ENCODE peak calls at places on chromosomes 4 and X, in four cellular contexts. B is SK-N-SH, Y is GM23338, A is neural progenitor cell. O is an unnamed sample. For H4K20me1, the result is how much of the 10 kb centered on the place peaks cover.

GRCh38 chr4:150131581-150132228 is 53.5 kb downstream of the DCLK2 start:
- DNase-seq in Y (no peak), A (no peak), B (no peak), O (peak)

GRCh38 chr4:97786306-97786920 is 356.9 kb downstream of the STPG2 start:
- DNase-seq in Y (no peak), A (no peak), B (no peak), O (no peak)

GRCh38 chrX:17377795-17378194 is 2.8 kb downstream of the NHS start:
- DNase-seq in Y (no peak), B (no peak), A (peak), O (peak)

GRCh38 chr4:103787057-103787456 is 67.3 kb upstream of the TACR3 start:
- DNase-seq in Y (no peak), A (no peak), B (no peak), O (no peak)

GRCh38 chr4:119493419-119493818 is 135.2 kb downstream of the PDE5A start:
- DNase-seq in B (no peak), A (no peak), Y (no peak), O (peak)

GRCh38 chr4:32858971-32859370 is 2138.8 kb downstream of the PCDH7 start:
- DNase-seq in Y (no peak), A (no peak), B (no peak), O (peak)

GRCh38 chrX:109843963-109844751 is 111.1 kb upstream of the ACSL4 start:
- DNase-seq in A (no peak), Y (no peak), B (no peak), O (peak)

GRCh38 chr4:76703123-76703490 is 194.8 kb downstream of the SOWAHB start:
- DNase-seq in B (no peak), Y (no peak), A (no peak), O (peak)

GRCh38 chrX:20531667-20532066 is 265.0 kb upstream of the RPS6KA3 start:
- DNase-seq in B (no peak), Y (no peak), A (no peak), O (peak)

GRCh38 chrX:134013092-134013497 is 27.7 kb upstream of the GPC3 start:
- DNase-seq in Y (no peak), B (no peak), A (no peak), O (peak)

GRCh38 chr4:183011213-183011907 is 87.7 kb upstream of the WWC2 start:
- DNase-seq in Y (no peak), A (no peak), B (no peak), O (peak)

GRCh38 chrX:134144231-134144630 is 92.8 kb upstream of the CCDC160 start:
- DNase-seq in A (peak), B (peak), Y (peak), O (peak)

GRCh38 chr4:71832049-71832448 is 48.2 kb upstream of the GC start:
- DNase-seq in Y (no peak), B (no peak), A (no peak), O (no peak)

GRCh38 chr4:39976945-39977488 is 694 bp downstream of the PDS5A start:
- DNase-seq in Y (peak), B (no peak), A (peak), O (peak)

GRCh38 chrX:150873616-150874015 is 24.9 kb downstream of the CD99L2 start:
- DNase-seq in A (no peak), Y (no peak), B (no peak), O (peak)

GRCh38 chrX:120781416-120781815 is 94.2 kb downstream of the CT47B1 start:
- DNase-seq in A (no peak), Y (no peak), B (no peak), O (peak)

GRCh38 chr4:101730291-101731117 is 60.0 kb upstream of the BANK1 start:
- DNase-seq in B (peak), A (peak), Y (peak), O (peak)

GRCh38 chr4:186204103-186204559 is 12.8 kb downstream of the CYP4V2 start:
- DNase-seq in B (peak), Y (peak), A (no peak), O (no peak)

GRCh38 chrX:119736206-119736764 is 22.1 kb upstream of the SOWAHD start:
- DNase-seq in A (no peak), Y (no peak), B (no peak), O (no peak)

GRCh38 chrX:106898462-106898861 is 4.7 kb downstream of the RIPPLY1 start:
- DNase-seq in B (peak), Y (peak), A (peak), O (peak)

GRCh38 chr4:151204925-151205524 is 71.9 kb upstream of the PRSS48 start:
- DNase-seq in Y (no peak), B (no peak), A (no peak), O (no peak)

GRCh38 chr4:1493540-1494287 is 87.5 kb upstream of the NKX1-1 start:
- DNase-seq in Y (no peak), B (no peak), A (no peak), O (no peak)

GRCh38 chrX:110847334-110847733 is 51.7 kb upstream of the CHRDL1 start:
- DNase-seq in A (peak), B (peak), Y (peak), O (peak)

GRCh38 chr4:74218201-74218600 is 60.3 kb downstream of the MTHFD2L start:
- DNase-seq in A (no peak), B (no peak), Y (no peak), O (no peak)

GRCh38 chr4:7195546-7196282 is 3.4 kb downstream of the SORCS2 start:
- DNase-seq in B (no peak), Y (no peak), A (no peak), O (peak)

GRCh38 chr4:8205749-8206611 is 6.9 kb downstream of the SH3TC1 start:
- DNase-seq in Y (no peak), B (no peak), A (no peak), O (no peak)

GRCh38 chr4:2424581-2424980 is 5.8 kb downstream of the CFAP99 start:
- DNase-seq in Y (no peak), A (peak), B (no peak), O (peak)

GRCh38 chr4:141921293-141921692 is 284.9 kb downstream of the IL15 start:
- DNase-seq in Y (no peak), B (no peak), A (no peak), O (no peak)

GRCh38 chrX:48045410-48046311 is 25.8 kb downstream of the ZNF630 start:
- DNase-seq in A (no peak), B (no peak), Y (no peak), O (peak)

GRCh38 chr4:34974313-34974680 is 1270.0 kb downstream of the ARAP2 start:
- DNase-seq in Y (no peak), B (no peak), A (no peak), O (no peak)

GRCh38 chr4:84685105-84685504 is 102.2 kb downstream of the CDS1 start:
- DNase-seq in Y (no peak), A (no peak), B (no peak), O (no peak)

GRCh38 chr4:32010221-32010620 is 1290.1 kb downstream of the PCDH7 start:
- DNase-seq in A (no peak), Y (no peak), B (no peak), O (no peak)

GRCh38 chrX:40646489-40647306 is 663 bp downstream of the CXorf38 start:
- DNase-seq in Y (peak), B (peak), A (peak), O (peak)

GRCh38 chr4:128782875-128783614 is 26.5 kb upstream of the JADE1 start:
- DNase-seq in Y (no peak), A (no peak), B (no peak), O (peak)

GRCh38 chr4:54676062-54676461 is 18.3 kb downstream of the KIT start:
- DNase-seq in A (no peak), B (no peak), Y (peak), O (no peak)

GRCh38 chr4:138978028-138978585 is 37.5 kb upstream of the NOCT start:
- DNase-seq in A (no peak), B (no peak), Y (peak), O (no peak)

GRCh38 chr4:138977525-138977924 is 38.1 kb upstream of the NOCT start:
- DNase-seq in B (no peak), Y (peak), A (no peak), O (no peak)

GRCh38 chr4:138976526-138976925 is 39.1 kb upstream of the NOCT start:
- DNase-seq in Y (no peak), B (no peak), A (no peak), O (no peak)

GRCh38 chr4:138975225-138975624 is 40.4 kb upstream of the NOCT start:
- DNase-seq in Y (peak), A (no peak), B (no peak), O (no peak)

DNA sequence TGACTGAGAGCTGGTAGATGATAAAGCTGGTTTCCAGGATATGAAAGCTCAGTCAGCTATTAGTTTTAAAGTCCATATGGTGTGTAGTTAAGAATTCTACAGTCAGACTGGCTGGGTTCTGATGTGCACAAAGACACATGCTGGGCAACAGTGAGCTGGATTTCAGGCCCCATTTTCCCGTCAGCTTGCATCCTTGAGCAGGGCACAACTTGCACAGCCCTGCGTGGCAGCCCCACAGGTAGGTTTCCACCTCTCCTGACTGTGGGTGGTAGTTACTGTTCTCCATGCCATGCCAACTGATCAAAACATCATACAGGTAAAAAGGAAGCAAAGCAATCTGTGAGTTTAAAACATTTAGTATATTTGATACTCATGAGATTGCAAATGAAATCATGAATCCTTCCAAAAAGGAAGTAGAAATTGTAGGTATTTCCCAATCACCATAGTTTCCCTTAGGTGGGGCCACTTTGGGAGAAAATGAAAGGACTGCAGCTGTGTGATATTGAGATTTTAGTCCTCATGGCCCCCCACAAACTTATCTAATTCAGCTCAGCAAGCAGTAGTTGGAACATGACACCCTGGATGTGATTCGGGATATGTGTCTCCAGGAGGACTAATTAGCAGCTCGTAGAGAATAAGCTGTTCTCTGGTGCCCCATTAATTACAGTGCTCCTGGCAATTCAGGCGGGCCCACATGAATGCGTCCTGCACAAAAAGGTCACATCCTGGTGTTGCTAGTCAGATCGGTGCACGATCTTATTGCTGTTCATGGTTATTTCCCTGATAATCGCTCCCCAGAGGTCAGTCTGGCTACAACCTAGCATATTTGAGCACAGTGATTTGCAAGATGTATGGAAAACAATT is 42.4 kb upstream of the NOCT start:
- DNase-seq in A (peak), Y (peak), B (no peak), O (no peak)
- H2AFZ ChIP-seq in A (peak), Y (peak), B (no peak), O (no peak)

DNA sequence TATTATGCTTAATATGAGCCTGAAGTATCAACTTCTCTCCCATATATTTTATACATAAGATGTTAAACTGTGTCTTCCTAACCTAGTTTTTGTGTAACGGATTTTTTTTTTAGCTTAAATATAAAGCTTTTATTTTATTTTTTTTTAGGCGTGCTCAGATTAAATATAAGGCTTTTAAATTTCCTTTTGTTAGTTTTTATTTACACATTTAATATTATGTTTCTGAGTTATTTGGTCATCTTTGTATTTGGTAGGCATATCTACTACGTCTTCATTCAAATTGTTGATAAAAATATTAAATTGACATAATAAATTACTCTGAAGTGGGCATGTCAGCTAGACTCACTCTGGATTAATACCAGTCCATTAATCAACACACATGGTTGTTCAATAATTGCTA is 4.2 kb downstream of the SLAIN2 start:
- DNase-seq in A (no peak), Y (no peak), B (no peak), O (no peak)
- H4K20me1 ChIP-seq in A (under half), Y (under half), B (half or more), O (under half)

DNA sequence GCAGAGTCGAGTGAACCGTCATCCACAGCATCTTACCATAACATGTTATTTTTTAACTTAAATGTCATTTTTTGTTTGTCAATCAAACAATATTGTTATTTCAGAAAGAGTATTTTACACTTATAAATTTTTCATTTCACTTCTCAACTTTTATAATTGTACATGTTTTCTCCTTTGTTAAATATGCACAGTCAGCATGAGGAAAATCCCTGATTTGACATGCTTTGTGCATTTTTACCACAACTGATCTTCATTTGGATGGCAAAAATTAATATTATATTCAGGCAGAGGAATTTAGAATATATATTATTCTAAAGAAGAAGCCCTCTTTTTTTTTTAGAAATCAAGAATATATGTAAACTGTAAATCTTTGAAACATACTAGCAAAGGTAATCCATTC is 958.0 kb upstream of the PCDH7 start:
- DNase-seq in A (no peak), B (no peak), Y (no peak), O (no peak)
- TF ChIP-seq EZH2phosphoT487 in A (no peak), B (no peak), Y (no peak), O (no peak)

GRCh38 chr4:36386691-36387090 is 105.3 kb downstream of the DTHD1 start:
- DNase-seq in A (no peak), Y (no peak), B (no peak), O (no peak)

GRCh38 chr4:36392049-36392448 is 110.6 kb downstream of the DTHD1 start:
- DNase-seq in B (no peak), Y (no peak), A (no peak), O (no peak)

GRCh38 chr4:36388710-36389109 is 107.3 kb downstream of the DTHD1 start:
- DNase-seq in B (no peak), A (peak), Y (no peak), O (no peak)

DNA sequence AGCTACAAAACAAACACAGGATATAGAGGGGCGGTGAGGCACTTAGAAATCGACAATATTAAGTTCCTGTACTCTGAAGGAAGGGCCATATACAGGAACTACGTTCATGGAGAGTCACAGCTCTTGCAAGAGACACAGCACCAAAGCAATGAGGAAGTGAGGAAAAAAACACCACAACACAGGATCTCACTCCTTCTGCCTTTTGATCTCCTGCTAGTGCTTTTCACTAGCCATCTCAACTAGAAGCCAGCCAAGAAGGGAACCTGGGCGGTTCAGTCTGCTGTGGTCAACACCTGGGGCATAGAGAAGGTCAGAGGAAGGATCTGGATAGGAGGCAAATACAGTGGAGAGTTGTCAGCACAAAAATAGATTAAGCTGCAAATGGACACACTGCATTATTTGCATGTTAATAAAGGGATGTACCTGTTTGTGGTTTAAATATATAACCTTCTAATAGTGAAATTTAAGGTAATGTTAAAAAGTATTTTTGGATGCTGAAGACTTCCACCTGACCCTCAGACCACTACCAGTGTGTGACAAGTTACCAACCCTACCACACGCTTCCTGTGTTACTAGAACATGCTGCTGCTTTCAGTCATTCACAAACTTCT is 104.6 kb downstream of the DTHD1 start:
- DNase-seq in B (no peak), A (no peak), Y (no peak), O (no peak)
- H2AFZ ChIP-seq in B (no peak), A (peak), Y (no peak), O (no peak)

GRCh38 chrX:18696653-18697052 is 10.8 kb upstream of the PPEF1 start:
- DNase-seq in Y (no peak), A (no peak), B (no peak), O (no peak)
- H4K20me1 ChIP-seq in Y (under half), A (under half), B (under half), O (under half)

GRCh38 chr4:26583538-26583864 is 383 bp upstream of the TBC1D19 start:
- DNase-seq in Y (no peak), A (no peak), B (no peak), O (no peak)
- TF ChIP-seq EZH2phosphoT487 in Y (no peak), A (no peak), B (no peak), O (no peak)

O was measured in GM23248.